ENCODE peak calls at places on chromosome 5, in seven cellular contexts. E, D, B, H, A, K and Y are unnamed samples. For H3K36me3, the result is how much of the 10 kb centered on the place peaks cover.

GRCh38 chr5:100479079-100479688 is 56.0 kb upstream of the FAM174A start:
- DNase-seq in H (peak), B (peak), A (no peak), K (no peak), E (peak), D (no peak), Y (no peak)

GRCh38 chr5:14183187-14183939 is 40.2 kb downstream of the TRIO start:
- DNase-seq in K (no peak), D (no peak), B (no peak), A (no peak), E (no peak), H (no peak), Y (no peak)

GRCh38 chr5:1732955-1733354 is 66.7 kb downstream of the MRPL36 start:
- DNase-seq in D (no peak), H (no peak), E (no peak), B (no peak), A (no peak), K (peak), Y (no peak)

GRCh38 chr5:54412913-54413312 is 42.6 kb upstream of the HSPB3 start:
- DNase-seq in B (no peak), E (no peak), D (no peak), A (no peak), K (no peak), H (no peak), Y (no peak)

GRCh38 chr5:10140195-10140973 is 109.3 kb downstream of the ATPSCKMT start:
- DNase-seq in A (no peak), D (no peak), K (no peak), B (peak), H (no peak), E (no peak), Y (no peak)

GRCh38 chr5:5531371-5531770 is 108.9 kb downstream of the ICE1 start:
- DNase-seq in E (no peak), A (no peak), D (no peak), B (no peak), K (no peak), H (no peak), Y (no peak)

GRCh38 chr5:16894236-16895057 is 41.6 kb downstream of the MYO10 start:
- DNase-seq in D (peak), A (peak), E (peak), B (peak), K (no peak), H (no peak), Y (no peak)

GRCh38 chr5:93053825-93054224 is 527.2 kb downstream of the NR2F1-AS1 start:
- DNase-seq in H (no peak), K (no peak), B (no peak), E (peak), D (no peak), A (no peak), Y (no peak)

DNA sequence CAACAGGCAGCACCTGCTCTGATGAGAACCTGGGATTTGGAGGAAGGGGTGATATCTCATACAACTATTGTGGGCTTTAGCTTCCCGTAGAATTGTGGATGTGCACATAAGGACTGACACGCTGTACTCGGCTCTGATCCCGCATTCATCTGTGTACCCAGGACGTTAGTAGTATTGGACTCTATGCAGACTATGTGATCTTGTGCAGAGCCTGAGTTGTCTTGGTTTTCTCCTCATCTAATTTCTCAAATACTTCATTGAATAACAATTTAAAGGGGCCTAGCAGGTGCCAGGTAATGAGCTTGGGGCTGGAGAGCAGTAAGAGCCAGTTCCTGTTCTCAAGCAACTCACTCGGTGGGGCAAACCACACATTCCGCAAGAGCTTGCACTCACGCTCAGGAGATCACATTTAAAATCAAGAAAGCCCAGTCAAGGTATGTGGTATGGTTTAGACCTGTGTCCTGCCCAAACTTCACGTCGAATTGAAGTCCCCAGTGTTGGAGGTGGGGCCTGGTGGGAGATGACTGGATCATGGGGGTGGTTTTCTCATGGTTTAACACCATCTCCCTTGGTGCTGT is 14.8 kb downstream of the C5orf15 start:
- DNase-seq in D (no peak), B (no peak), H (no peak), E (no peak), A (no peak), K (no peak), Y (no peak)
- TF ChIP-seq CTCF in D (no peak), B (no peak), H (no peak), E (no peak), A (no peak), K (no peak), Y (no peak)

GRCh38 chr5:72221099-72221498 is 98.9 kb downstream of the MRPS27 start:
- DNase-seq in E (no peak), K (no peak), A (no peak), B (no peak), D (no peak), H (no peak), Y (no peak)
- H3K36me3 ChIP-seq in E (under half), K (half or more), A (under half), B (under half), D (under half), H (under half), Y (under half)

GRCh38 chr5:41510176-41510831 is at the start of gene PLCXD3:
- DNase-seq in D (no peak), K (peak), H (no peak), A (peak), B (no peak), E (peak), Y (no peak)
- H3K4me3 ChIP-seq in D (peak), K (peak), H (no peak), A (no peak), B (no peak), E (no peak), Y (no peak)

DNA sequence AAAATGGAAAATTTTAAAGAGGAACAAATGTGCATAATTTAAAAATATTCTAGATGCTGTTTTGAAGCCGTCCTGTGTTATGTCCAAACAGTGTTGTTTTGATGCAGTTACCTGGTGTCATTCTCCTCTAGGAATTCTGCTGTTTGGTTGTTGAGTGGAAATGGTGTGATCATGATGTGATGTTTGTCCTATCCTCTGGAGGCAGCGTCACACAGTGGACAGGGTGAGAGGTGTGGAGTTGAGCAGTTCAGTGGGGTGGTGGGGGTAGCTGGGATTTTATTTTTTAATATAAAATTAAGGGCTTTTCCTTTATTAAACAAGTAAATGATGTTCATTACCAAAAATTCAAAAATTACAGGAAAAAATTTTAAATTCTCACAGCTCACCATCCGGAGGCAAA is 31.2 kb downstream of the PRDM6 start:
- DNase-seq in K (no peak), D (no peak), A (no peak), H (no peak), E (no peak), B (peak), Y (no peak)
- TF ChIP-seq CTCF in K (no peak), D (peak), A (no peak), H (peak), E (peak), B (peak), Y (peak)

DNA sequence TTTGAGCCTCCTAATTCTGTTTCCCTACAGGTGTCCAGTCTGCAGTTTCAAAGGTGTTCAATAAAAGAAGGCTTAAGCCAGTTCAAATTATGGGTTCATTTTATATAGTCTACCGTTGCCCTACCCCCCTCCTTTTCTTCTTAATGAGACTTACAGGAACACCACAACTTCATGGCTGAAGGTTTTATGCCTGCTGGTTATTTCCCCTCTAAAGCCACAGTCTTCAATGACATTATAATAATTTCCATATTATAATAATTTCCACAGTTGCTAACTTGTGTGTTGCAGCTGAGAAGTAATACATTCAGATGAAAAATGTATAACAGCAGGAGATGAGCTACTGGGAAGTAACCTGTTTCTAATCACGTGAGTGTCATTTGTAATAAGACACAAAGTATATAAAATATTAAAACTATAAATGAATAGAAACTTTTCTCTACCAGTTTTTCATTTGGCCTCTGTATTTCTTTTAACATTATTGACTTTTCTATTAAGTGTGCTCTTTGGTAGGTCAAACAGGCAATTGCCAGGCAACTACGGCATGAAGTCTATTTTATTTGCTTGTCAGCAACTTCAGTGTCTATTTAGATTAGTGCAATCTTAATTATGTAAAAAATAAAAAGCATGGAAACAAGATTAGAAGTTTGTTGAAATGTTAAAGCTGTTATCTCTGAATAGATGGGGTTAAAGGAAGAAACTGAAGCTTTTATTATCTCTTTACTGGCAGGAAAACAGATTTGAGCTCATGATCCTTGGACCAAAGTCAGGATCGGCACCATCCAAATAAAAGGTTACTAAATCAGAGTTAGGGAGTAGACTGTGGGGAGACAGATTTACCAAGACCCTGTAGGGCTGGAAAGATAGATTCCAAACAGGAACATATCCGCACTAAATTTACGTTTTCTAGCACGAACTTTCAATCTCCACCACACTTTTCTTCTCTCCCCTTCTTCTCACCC is 120.4 kb upstream of the HMHB1 start:
- DNase-seq in A (no peak), B (no peak), H (no peak), K (no peak), E (no peak), D (no peak), Y (no peak)
- H3K36me3 ChIP-seq in A (under half), B (under half), H (under half), K (under half), E (under half), D (under half), Y (under half)

GRCh38 chr5:159878988-159879471 is 37.3 kb upstream of the ADRA1B start:
- DNase-seq in E (peak), D (no peak), K (peak), H (no peak), B (no peak), A (peak), Y (no peak)
- H3K4me3 ChIP-seq in E (no peak), D (no peak), K (no peak), H (no peak), B (no peak), A (no peak), Y (no peak)

GRCh38 chr5:65588694-65589093 is 25.6 kb downstream of the PPWD1 start:
- DNase-seq in A (no peak), K (no peak), H (no peak), E (no peak), D (no peak), B (no peak), Y (no peak)
- TF ChIP-seq CTCF in A (no peak), K (no peak), H (no peak), E (no peak), D (no peak), B (no peak), Y (no peak)

GRCh38 chr5:124736111-124736813 is 10.2 kb downstream of the ZNF608 start:
- DNase-seq in A (no peak), K (no peak), H (no peak), D (no peak), B (no peak), E (no peak), Y (no peak)
- H3K36me3 ChIP-seq in A (under half), K (under half), H (under half), D (under half), B (under half), E (under half), Y (under half)

GRCh38 chr5:88245893-88246244 is 22.8 kb downstream of the TMEM161B start:
- DNase-seq in B (no peak), K (no peak), A (no peak), E (no peak), H (no peak), D (no peak), Y (no peak)
- H3K4me3 ChIP-seq in B (no peak), K (no peak), A (no peak), E (no peak), H (no peak), D (no peak), Y (no peak)

GRCh38 chr5:88235346-88235745 is 33.3 kb downstream of the TMEM161B start:
- DNase-seq in K (no peak), B (no peak), D (no peak), H (no peak), A (no peak), E (no peak), Y (no peak)
- TF ChIP-seq CTCF in K (no peak), B (no peak), D (no peak), H (no peak), A (no peak), E (no peak), Y (no peak)